ENCODE peak calls at places on chromosomes 11 and 22, in seven cellular contexts. Y, A, O, P, K, F and H are unnamed samples.

GRCh38 chr22:39959640-39960447 is at the start of gene TMA7B:
- DNase-seq in Y (peak; percentile 49), A (no peak), O (peak; percentile 31), P (no peak), K (no peak), F (peak; percentile 55), H (no peak)

GRCh38 chr11:9831122-9831521 is 167.2 kb downstream of the SWAP70 start:
- DNase-seq in Y (no peak), A (no peak), O (no peak), P (no peak), K (no peak), F (no peak), H (no peak)

GRCh38 chr22:26545385-26545784 is 33.1 kb upstream of the TFIP11 start:
- DNase-seq in Y (no peak), A (no peak), O (no peak), P (no peak), K (no peak), F (no peak), H (no peak)

GRCh38 chr11:22554221-22554620 is 71.4 kb downstream of the FANCF start:
- DNase-seq in Y (no peak), A (peak; percentile 12), O (no peak), P (no peak), K (peak; percentile 0), F (no peak), H (no peak)

GRCh38 chr11:120040136-120040840 is 97.6 kb downstream of the TRIM29 start:
- DNase-seq in Y (no peak), A (no peak), O (no peak), P (no peak), K (no peak), F (no peak), H (no peak)

GRCh38 chr22:39433476-39434242 is 23.2 kb upstream of the MGAT3 start:
- DNase-seq in Y (no peak), A (no peak), O (no peak), P (no peak), K (no peak), F (no peak), H (no peak)

GRCh38 chr22:24992946-24993345 is 40.4 kb downstream of the KIAA1671 start:
- DNase-seq in Y (no peak), A (no peak), O (no peak), P (no peak), K (no peak), F (no peak), H (no peak)

GRCh38 chr22:30265851-30266444 is 703 bp downstream of the OSM start:
- DNase-seq in Y (no peak), A (peak; percentile 84), O (no peak), P (peak; percentile 75), K (peak; percentile 59), F (no peak), H (peak; percentile 88)

GRCh38 chr11:33135216-33135615 is 26.1 kb downstream of the CSTF3 start:
- DNase-seq in Y (peak; percentile 55), A (no peak), O (peak; percentile 50), P (no peak), K (no peak), F (peak; percentile 86), H (no peak)

GRCh38 chr11:20031155-20032001 is 128.9 kb downstream of the DBX1 start:
- DNase-seq in Y (peak; percentile 77), A (no peak), O (no peak), P (no peak), K (no peak), F (peak; percentile 97), H (no peak)

GRCh38 chr11:111422494-111423249 is 43.6 kb upstream of the POU2AF1 start:
- DNase-seq in Y (peak; percentile 32), A (peak; percentile 86), O (no peak), P (peak; percentile 41), K (peak; percentile 48), F (no peak), H (no peak)

GRCh38 chr11:36024716-36025115 is 80.9 kb downstream of the LDLRAD3 start:
- DNase-seq in Y (no peak), A (no peak), O (no peak), P (no peak), K (no peak), F (no peak), H (no peak)

GRCh38 chr11:75113049-75113448 is 16.4 kb upstream of the OR2AT4 start:
- DNase-seq in Y (no peak), A (no peak), O (no peak), P (no peak), K (no peak), F (no peak), H (no peak)

GRCh38 chr11:84922836-84923235 is 704.3 kb downstream of the DLG2 start:
- DNase-seq in Y (no peak), A (no peak), O (no peak), P (no peak), K (no peak), F (no peak), H (no peak)

GRCh38 chr11:76336597-76336996 is 44.3 kb downstream of the THAP12 start:
- DNase-seq in Y (no peak), A (no peak), O (no peak), P (no peak), K (no peak), F (no peak), H (no peak)

GRCh38 chr11:108609681-108610080 is 16.1 kb upstream of the EXPH5 start:
- DNase-seq in Y (peak; percentile 74), A (no peak), O (no peak), P (no peak), K (no peak), F (peak; percentile 67), H (no peak)

GRCh38 chr22:36658900-36659299 is 44.7 kb downstream of the CACNG2 start:
- DNase-seq in Y (no peak), A (no peak), O (no peak), P (no peak), K (no peak), F (peak; percentile 22), H (no peak)

GRCh38 chr22:36662981-36663380 is 40.6 kb downstream of the CACNG2 start:
- DNase-seq in Y (no peak), A (no peak), O (no peak), P (no peak), K (no peak), F (no peak), H (no peak)

GRCh38 chr22:36660931-36661330 is 42.6 kb downstream of the CACNG2 start:
- DNase-seq in Y (no peak), A (no peak), O (no peak), P (no peak), K (no peak), F (no peak), H (no peak)

GRCh38 chr22:36660510-36660840 is 43.1 kb downstream of the CACNG2 start:
- DNase-seq in Y (no peak), A (no peak), O (no peak), P (no peak), K (no peak), F (no peak), H (no peak)

GRCh38 chr22:36659762-36660509 is 43.6 kb downstream of the CACNG2 start:
- DNase-seq in Y (peak; percentile 82), A (peak; percentile 3), O (peak; percentile 84), P (peak; percentile 95), K (no peak), F (peak; percentile 88), H (no peak)
- H3K4me3 ChIP-seq in Y (no peak overlapping the region), A (no peak overlapping the region), O (no peak overlapping the region), P (no peak overlapping the region), K (no peak overlapping the region), F (no peak overlapping the region), H (no peak overlapping the region)

GRCh38 chr11:1760351-1761109 is 3.2 kb downstream of the CTSD start:
- DNase-seq in Y (peak; percentile 67), A (no peak), O (no peak), P (peak; percentile 90), K (no peak), F (peak; percentile 55), H (no peak)
- H3K4me3 ChIP-seq in Y (no peak overlapping the region), A (no peak overlapping the region), O (no peak overlapping the region), P (peak overlapping the region; percentile 98), K (no peak overlapping the region), F (no peak overlapping the region), H (no peak overlapping the region)

GRCh38 chr22:23142546-23143105 is 836 bp upstream of the RSPH14 start:
- DNase-seq in Y (no peak), A (no peak), O (no peak), P (no peak), K (no peak), F (no peak), H (no peak)

GRCh38 chr22:23143119-23143518 is 1.3 kb upstream of the RSPH14 start:
- DNase-seq in Y (no peak), A (no peak), O (no peak), P (no peak), K (no peak), F (no peak), H (no peak)

GRCh38 chr22:23144926-23145906 is at the start of gene RAB36:
- DNase-seq in Y (peak; percentile 100), A (peak; percentile 95), O (peak; percentile 97), P (peak; percentile 88), K (peak; percentile 79), F (peak; percentile 97), H (no peak)

GRCh38 chr22:23146842-23147205 is 1.5 kb downstream of the RAB36 start:
- DNase-seq in Y (no peak), A (no peak), O (no peak), P (no peak), K (no peak), F (no peak), H (no peak)

GRCh38 chr22:23144432-23144831 is 845 bp upstream of the RAB36 start:
- DNase-seq in Y (no peak), A (no peak), O (no peak), P (no peak), K (no peak), F (no peak), H (no peak)
- H3K4me3 ChIP-seq in Y (no peak overlapping the region), A (no peak overlapping the region), O (no peak overlapping the region), P (no peak overlapping the region), K (no peak overlapping the region), F (peak overlapping the region; percentile 72), H (no peak overlapping the region)

GRCh38 chr11:63880031-63880841 is 36.7 kb downstream of the RCOR2 start:
- DNase-seq in Y (peak; percentile 41), A (no peak), O (no peak), P (no peak), K (no peak), F (peak; percentile 63), H (no peak)
- H3K4me3 ChIP-seq in Y (no peak overlapping the region), A (no peak overlapping the region), O (no peak overlapping the region), P (no peak overlapping the region), K (no peak overlapping the region), F (no peak overlapping the region), H (no peak overlapping the region)

GRCh38 chr11:65434057-65434666 is 11.6 kb downstream of the NEAT1 start:
- DNase-seq in Y (no peak), A (no peak), O (no peak), P (no peak), K (no peak), F (peak; percentile 25), H (no peak)
- H3K4me3 ChIP-seq in Y (peak overlapping the region; percentile 26), A (no peak overlapping the region), O (no peak overlapping the region), P (no peak overlapping the region), K (no peak overlapping the region), F (peak overlapping the region; percentile 0), H (no peak overlapping the region)